ENCODE peak calls at places on chromosomes 11 and 22, in six cellular contexts. S is HEK293T; I is CD8-positive, alpha-beta T cell; P is activated naive CD8-positive, alpha-beta T cell treated with anti-CD3 and anti-CD28 coated beads, Interleukin-2, amount 50 U/mL, for 24 hours; V is psoas muscle; Q is activated naive CD4-positive, alpha-beta T cell treated with anti-CD3 and anti-CD28 coated beads, Interleukin-2, amount 50 U/mL, for 16 hours. F is an unnamed sample.

GRCh38 chr11:120576606-120577005 is 65.1 kb downstream of the GRIK4 start:
- DNase-seq in S (no peak), I (no peak), P (no peak), V (no peak), Q (no peak), F (no peak)

GRCh38 chr11:125946712-125947418 is 1.0 kb downstream of the VSIG10L2 start:
- DNase-seq in S (no peak), I (no peak), P (no peak), V (no peak), Q (no peak), F (no peak)

GRCh38 chr11:85483861-85484260 is 143.3 kb downstream of the DLG2 start:
- DNase-seq in S (no peak), I (no peak), P (no peak), V (no peak), Q (no peak), F (no peak)

GRCh38 chr22:21823740-21824438 is 43.6 kb downstream of the MAPK1 start:
- DNase-seq in S (no peak), I (no peak), P (no peak), V (no peak), Q (no peak), F (no peak)

GRCh38 chr11:125263268-125263790 is 98.8 kb downstream of the PKNOX2 start:
- DNase-seq in S (peak), I (no peak), P (no peak), V (peak), Q (no peak), F (peak)

GRCh38 chr11:99952816-99953215 is 734.3 kb upstream of the ARHGAP42 start:
- DNase-seq in S (no peak), I (no peak), P (no peak), V (no peak), Q (no peak), F (no peak)

GRCh38 chr11:6755303-6755952 is 16.3 kb downstream of the OR2AG2 start:
- DNase-seq in S (peak), I (peak), P (peak), V (no peak), Q (peak), F (peak)

GRCh38 chr11:32333335-32333991 is 101.9 kb downstream of the WT1 start:
- DNase-seq in S (no peak), I (no peak), P (peak), V (peak), Q (peak), F (peak)

GRCh38 chr22:45602004-45602733 is 69.5 kb upstream of the ATXN10 start:
- DNase-seq in S (no peak), I (no peak), P (no peak), V (no peak), Q (no peak), F (no peak)

GRCh38 chr11:113465786-113466185 is 9.4 kb downstream of the DRD2 start:
- DNase-seq in S (no peak), I (no peak), P (no peak), V (no peak), Q (no peak), F (no peak)

GRCh38 chr11:22472306-22472705 is 134.1 kb downstream of the SLC17A6 start:
- DNase-seq in S (no peak), I (no peak), P (no peak), V (no peak), Q (no peak), F (peak)

GRCh38 chr11:119031912-119032280 is 1.2 kb upstream of the SLC37A4 start:
- DNase-seq in S (no peak), I (no peak), P (no peak), V (no peak), Q (no peak), F (no peak)

GRCh38 chr11:33545941-33546340 is 154.7 kb downstream of the C11orf91 start:
- DNase-seq in S (no peak), I (no peak), P (no peak), V (no peak), Q (no peak), F (no peak)

GRCh38 chr11:94283678-94284077 is 20.7 kb upstream of the IZUMO1R start:
- DNase-seq in S (no peak), I (no peak), P (no peak), V (no peak), Q (no peak), F (no peak)

GRCh38 chr11:102186836-102187235 is 76.6 kb downstream of the YAP1 start:
- DNase-seq in S (no peak), I (no peak), P (no peak), V (no peak), Q (no peak), F (no peak)